ENCODE peak calls at places on chromosome 19, in ten cellular contexts. One of them, this sample, is unnamed.

GRCh38 chr19:674282-675151 is 1.7 kb upstream of the FSTL3 start:
- DNase-seq in heart right ventricle: no peak
- DNase-seq in A549: no peak
- DNase-seq in AG04450: no peak
- DNase-seq in adrenal gland: peak
- DNase-seq in astrocyte: no peak
- DNase-seq in body of pancreas: no peak
- DNase-seq in brain microvascular endothelial cell: no peak
- DNase-seq in gastrocnemius medialis: no peak
- DNase-seq in transverse colon: no peak
- DNase-seq in this sample: no peak

GRCh38 chr19:29724102-29724641 is 9.1 kb upstream of the C19orf12 start:
- DNase-seq in body of pancreas: no peak
- DNase-seq in adrenal gland: no peak
- DNase-seq in gastrocnemius medialis: no peak
- DNase-seq in AG04450: no peak
- DNase-seq in astrocyte: peak
- DNase-seq in transverse colon: no peak
- DNase-seq in brain microvascular endothelial cell: no peak
- DNase-seq in A549: no peak
- DNase-seq in heart right ventricle: no peak
- DNase-seq in this sample: no peak

GRCh38 chr19:42023121-42023942 is 29.3 kb upstream of the ATP1A3 start:
- DNase-seq in brain microvascular endothelial cell: peak
- DNase-seq in body of pancreas: no peak
- DNase-seq in gastrocnemius medialis: no peak
- DNase-seq in heart right ventricle: no peak
- DNase-seq in transverse colon: peak
- DNase-seq in AG04450: no peak
- DNase-seq in A549: peak
- DNase-seq in astrocyte: no peak
- DNase-seq in adrenal gland: no peak
- DNase-seq in this sample: peak

GRCh38 chr19:4909172-4909896 is at the start of gene UHRF1:
- DNase-seq in adrenal gland: no peak
- DNase-seq in astrocyte: no peak
- DNase-seq in A549: peak
- DNase-seq in AG04450: no peak
- DNase-seq in heart right ventricle: no peak
- DNase-seq in transverse colon: peak
- DNase-seq in body of pancreas: no peak
- DNase-seq in brain microvascular endothelial cell: no peak
- DNase-seq in gastrocnemius medialis: no peak
- DNase-seq in this sample: peak

GRCh38 chr19:13441810-13442512 is 64.3 kb downstream of the CACNA1A start:
- DNase-seq in brain microvascular endothelial cell: peak
- DNase-seq in astrocyte: peak
- DNase-seq in transverse colon: peak
- DNase-seq in AG04450: peak
- DNase-seq in gastrocnemius medialis: no peak
- DNase-seq in adrenal gland: peak
- DNase-seq in heart right ventricle: peak
- DNase-seq in body of pancreas: peak
- DNase-seq in A549: peak
- DNase-seq in this sample: peak

GRCh38 chr19:2171349-2172145 is 7.8 kb downstream of the DOT1L start:
- DNase-seq in A549: no peak
- DNase-seq in body of pancreas: peak
- DNase-seq in brain microvascular endothelial cell: no peak
- DNase-seq in gastrocnemius medialis: no peak
- DNase-seq in adrenal gland: no peak
- DNase-seq in astrocyte: no peak
- DNase-seq in AG04450: no peak
- DNase-seq in transverse colon: peak
- DNase-seq in heart right ventricle: peak
- DNase-seq in this sample: no peak

GRCh38 chr19:54389556-54389955 is 24.8 kb upstream of the LAIR1 start:
- DNase-seq in brain microvascular endothelial cell: no peak
- DNase-seq in transverse colon: no peak
- DNase-seq in astrocyte: no peak
- DNase-seq in A549: no peak
- DNase-seq in heart right ventricle: no peak
- DNase-seq in AG04450: no peak
- DNase-seq in gastrocnemius medialis: no peak
- DNase-seq in body of pancreas: no peak
- DNase-seq in adrenal gland: no peak
- DNase-seq in this sample: no peak

GRCh38 chr19:35019144-35019543 is 11.1 kb upstream of the SCN1B start:
- DNase-seq in adrenal gland: no peak
- DNase-seq in astrocyte: no peak
- DNase-seq in body of pancreas: no peak
- DNase-seq in heart right ventricle: no peak
- DNase-seq in gastrocnemius medialis: no peak
- DNase-seq in AG04450: no peak
- DNase-seq in brain microvascular endothelial cell: no peak
- DNase-seq in transverse colon: no peak
- DNase-seq in A549: no peak
- DNase-seq in this sample: no peak

GRCh38 chr19:19531951-19532805 is 3.5 kb downstream of the YJEFN3 start:
- DNase-seq in AG04450: no peak
- DNase-seq in gastrocnemius medialis: peak
- DNase-seq in heart right ventricle: peak
- DNase-seq in body of pancreas: peak
- DNase-seq in A549: peak
- DNase-seq in adrenal gland: peak
- DNase-seq in astrocyte: no peak
- DNase-seq in brain microvascular endothelial cell: peak
- DNase-seq in transverse colon: peak
- DNase-seq in this sample: peak

GRCh38 chr19:29841559-29842367 is 30.0 kb downstream of the CCNE1 start:
- DNase-seq in gastrocnemius medialis: no peak
- DNase-seq in adrenal gland: peak
- DNase-seq in AG04450: no peak
- DNase-seq in transverse colon: no peak
- DNase-seq in brain microvascular endothelial cell: peak
- DNase-seq in astrocyte: peak
- DNase-seq in A549: peak
- DNase-seq in body of pancreas: no peak
- DNase-seq in heart right ventricle: peak
- DNase-seq in this sample: peak

GRCh38 chr19:42363614-42364346 is 26.3 kb downstream of the CNFN start:
- DNase-seq in body of pancreas: no peak
- DNase-seq in brain microvascular endothelial cell: no peak
- DNase-seq in A549: peak
- DNase-seq in transverse colon: no peak
- DNase-seq in gastrocnemius medialis: no peak
- DNase-seq in adrenal gland: no peak
- DNase-seq in heart right ventricle: no peak
- DNase-seq in astrocyte: no peak
- DNase-seq in AG04450: no peak
- DNase-seq in this sample: no peak

GRCh38 chr19:2805261-2805900 is 14.3 kb upstream of the ZNF554 start:
- DNase-seq in astrocyte: no peak
- DNase-seq in brain microvascular endothelial cell: no peak
- DNase-seq in transverse colon: no peak
- DNase-seq in A549: no peak
- DNase-seq in heart right ventricle: no peak
- DNase-seq in AG04450: no peak
- DNase-seq in body of pancreas: no peak
- DNase-seq in adrenal gland: no peak
- DNase-seq in gastrocnemius medialis: no peak
- DNase-seq in this sample: no peak

GRCh38 chr19:47188507-47189033 is 42.4 kb downstream of the BBC3 start:
- DNase-seq in body of pancreas: no peak
- DNase-seq in A549: no peak
- DNase-seq in heart right ventricle: no peak
- DNase-seq in AG04450: no peak
- DNase-seq in brain microvascular endothelial cell: no peak
- DNase-seq in adrenal gland: no peak
- DNase-seq in gastrocnemius medialis: no peak
- DNase-seq in astrocyte: no peak
- DNase-seq in transverse colon: no peak
- DNase-seq in this sample: peak

GRCh38 chr19:1748115-1748702 is 5.1 kb upstream of the ONECUT3 start:
- DNase-seq in brain microvascular endothelial cell: no peak
- DNase-seq in transverse colon: peak
- DNase-seq in astrocyte: no peak
- DNase-seq in heart right ventricle: no peak
- DNase-seq in adrenal gland: no peak
- DNase-seq in A549: peak
- DNase-seq in gastrocnemius medialis: no peak
- DNase-seq in AG04450: no peak
- DNase-seq in body of pancreas: no peak
- DNase-seq in this sample: peak

GRCh38 chr19:4343056-4343844 is at the start of gene MPND:
- DNase-seq in A549: peak
- DNase-seq in brain microvascular endothelial cell: peak
- DNase-seq in astrocyte: peak
- DNase-seq in gastrocnemius medialis: peak
- DNase-seq in transverse colon: peak
- DNase-seq in AG04450: peak
- DNase-seq in adrenal gland: peak
- DNase-seq in heart right ventricle: peak
- DNase-seq in body of pancreas: peak
- DNase-seq in this sample: peak

GRCh38 chr19:1774999-1775772 is 21.9 kb downstream of the ONECUT3 start:
- DNase-seq in transverse colon: no peak
- DNase-seq in body of pancreas: no peak
- DNase-seq in heart right ventricle: no peak
- DNase-seq in gastrocnemius medialis: no peak
- DNase-seq in A549: no peak
- DNase-seq in brain microvascular endothelial cell: no peak
- DNase-seq in astrocyte: no peak
- DNase-seq in AG04450: no peak
- DNase-seq in adrenal gland: no peak
- DNase-seq in this sample: no peak

GRCh38 chr19:41376998-41377365 is 649 bp downstream of the TMEM91 start:
- DNase-seq in adrenal gland: no peak
- DNase-seq in gastrocnemius medialis: no peak
- DNase-seq in body of pancreas: no peak
- DNase-seq in A549: no peak
- DNase-seq in astrocyte: no peak
- DNase-seq in AG04450: no peak
- DNase-seq in transverse colon: no peak
- DNase-seq in heart right ventricle: no peak
- DNase-seq in brain microvascular endothelial cell: no peak
- DNase-seq in this sample: no peak

GRCh38 chr19:17489392-17490030 is 19.2 kb downstream of the SLC27A1 start:
- DNase-seq in A549: no peak
- DNase-seq in gastrocnemius medialis: no peak
- DNase-seq in brain microvascular endothelial cell: no peak
- DNase-seq in body of pancreas: no peak
- DNase-seq in transverse colon: no peak
- DNase-seq in astrocyte: no peak
- DNase-seq in adrenal gland: no peak
- DNase-seq in AG04450: no peak
- DNase-seq in heart right ventricle: no peak
- DNase-seq in this sample: no peak

GRCh38 chr19:3365447-3366103 is 808 bp upstream of the NFIC start:
- DNase-seq in gastrocnemius medialis: no peak
- DNase-seq in adrenal gland: peak
- DNase-seq in body of pancreas: peak
- DNase-seq in heart right ventricle: peak
- DNase-seq in astrocyte: peak
- DNase-seq in transverse colon: peak
- DNase-seq in A549: peak
- DNase-seq in brain microvascular endothelial cell: no peak
- DNase-seq in AG04450: no peak
- DNase-seq in this sample: peak

GRCh38 chr19:17348700-17349099 is 11.3 kb downstream of the GTPBP3 start:
- DNase-seq in heart right ventricle: peak
- DNase-seq in adrenal gland: peak
- DNase-seq in brain microvascular endothelial cell: peak
- DNase-seq in gastrocnemius medialis: no peak
- DNase-seq in body of pancreas: no peak
- DNase-seq in transverse colon: no peak
- DNase-seq in astrocyte: peak
- DNase-seq in A549: peak
- DNase-seq in AG04450: no peak
- DNase-seq in this sample: no peak

GRCh38 chr19:52138614-52139290 is 986 bp downstream of the ZNF616 start:
- DNase-seq in gastrocnemius medialis: peak
- DNase-seq in transverse colon: peak
- DNase-seq in heart right ventricle: peak
- DNase-seq in body of pancreas: peak
- DNase-seq in AG04450: no peak
- DNase-seq in A549: no peak
- DNase-seq in brain microvascular endothelial cell: peak
- DNase-seq in adrenal gland: peak
- DNase-seq in astrocyte: peak
- DNase-seq in this sample: peak

GRCh38 chr19:51124216-51124615 is 490 bp upstream of the SIGLEC9 start:
- DNase-seq in heart right ventricle: no peak
- DNase-seq in transverse colon: no peak
- DNase-seq in adrenal gland: no peak
- DNase-seq in astrocyte: no peak
- DNase-seq in body of pancreas: no peak
- DNase-seq in AG04450: no peak
- DNase-seq in brain microvascular endothelial cell: no peak
- DNase-seq in A549: no peak
- DNase-seq in gastrocnemius medialis: no peak
- DNase-seq in this sample: no peak
- H3K27ac ChIP-seq in heart right ventricle: no peak
- H3K27ac ChIP-seq in transverse colon: peak
- H3K27ac ChIP-seq in adrenal gland: peak
- H3K27ac ChIP-seq in astrocyte: no peak
- H3K27ac ChIP-seq in body of pancreas: no peak
- H3K27ac ChIP-seq in AG04450: no peak
- H3K27ac ChIP-seq in brain microvascular endothelial cell: no peak
- H3K27ac ChIP-seq in A549: no peak
- H3K27ac ChIP-seq in gastrocnemius medialis: no peak
- H3K27ac ChIP-seq in this sample: no peak

GRCh38 chr19:40217921-40218890 is at the start of gene TTC9B:
- DNase-seq in adrenal gland: no peak
- DNase-seq in transverse colon: no peak
- DNase-seq in brain microvascular endothelial cell: no peak
- DNase-seq in body of pancreas: no peak
- DNase-seq in heart right ventricle: no peak
- DNase-seq in gastrocnemius medialis: no peak
- DNase-seq in astrocyte: no peak
- DNase-seq in A549: peak
- DNase-seq in AG04450: no peak
- DNase-seq in this sample: no peak
- TF ChIP-seq CTCF in adrenal gland: no peak
- TF ChIP-seq CTCF in transverse colon: no peak
- TF ChIP-seq CTCF in brain microvascular endothelial cell: no peak
- TF ChIP-seq CTCF in body of pancreas: no peak
- TF ChIP-seq CTCF in heart right ventricle: no peak
- TF ChIP-seq CTCF in gastrocnemius medialis: no peak
- TF ChIP-seq CTCF in astrocyte: no peak
- TF ChIP-seq CTCF in A549: no peak
- TF ChIP-seq CTCF in AG04450: no peak
- TF ChIP-seq CTCF in this sample: no peak

GRCh38 chr19:58586131-58586765 is 13.1 kb upstream of the MZF1 start:
- DNase-seq in brain microvascular endothelial cell: no peak
- DNase-seq in transverse colon: no peak
- DNase-seq in body of pancreas: no peak
- DNase-seq in heart right ventricle: no peak
- DNase-seq in adrenal gland: peak
- DNase-seq in AG04450: no peak
- DNase-seq in astrocyte: no peak
- DNase-seq in A549: no peak
- DNase-seq in gastrocnemius medialis: no peak
- DNase-seq in this sample: no peak
- H3K27ac ChIP-seq in brain microvascular endothelial cell: no peak
- H3K27ac ChIP-seq in transverse colon: no peak
- H3K27ac ChIP-seq in body of pancreas: no peak
- H3K27ac ChIP-seq in heart right ventricle: no peak
- H3K27ac ChIP-seq in adrenal gland: no peak
- H3K27ac ChIP-seq in AG04450: peak
- H3K27ac ChIP-seq in astrocyte: peak
- H3K27ac ChIP-seq in A549: no peak
- H3K27ac ChIP-seq in gastrocnemius medialis: no peak
- H3K27ac ChIP-seq in this sample: no peak

GRCh38 chr19:45711851-45712698 is 18.6 kb downstream of the FBXO46 start:
- DNase-seq in adrenal gland: peak
- DNase-seq in transverse colon: no peak
- DNase-seq in AG04450: no peak
- DNase-seq in body of pancreas: no peak
- DNase-seq in A549: no peak
- DNase-seq in heart right ventricle: no peak
- DNase-seq in astrocyte: no peak
- DNase-seq in gastrocnemius medialis: no peak
- DNase-seq in brain microvascular endothelial cell: no peak
- DNase-seq in this sample: no peak
- TF ChIP-seq CTCF in adrenal gland: no peak
- TF ChIP-seq CTCF in transverse colon: no peak
- TF ChIP-seq CTCF in AG04450: no peak
- TF ChIP-seq CTCF in body of pancreas: no peak
- TF ChIP-seq CTCF in A549: no peak
- TF ChIP-seq CTCF in heart right ventricle: no peak
- TF ChIP-seq CTCF in astrocyte: no peak
- TF ChIP-seq CTCF in gastrocnemius medialis: no peak
- TF ChIP-seq CTCF in brain microvascular endothelial cell: no peak
- TF ChIP-seq CTCF in this sample: no peak